ENCODE peak calls at places on chromosome 9, in nine cellular contexts. L is pancreas; W is CD8-positive, alpha-beta T cell; O is ascending aorta; P is HCT116; U is thyroid gland; C is H9; D is K562; A is CD4-positive, alpha-beta T cell. Q is an unnamed sample.

GRCh38 chr9:77562021-77562748 is 85.9 kb downstream of the GNA14 start:
- DNase-seq in A (no peak), P (no peak), C (no peak), U (no peak), W (no peak), D (no peak), L (no peak), O (no peak), Q (no peak)

GRCh38 chr9:129464972-129465833 is 155.7 kb downstream of the C9orf50 start:
- DNase-seq in A (no peak), D (no peak), P (no peak), C (no peak), L (no peak), O (no peak), U (peak; percentile 81), W (no peak), Q (peak; percentile 71)

GRCh38 chr9:102362463-102363138 is 624.2 kb upstream of the GRIN3A start:
- DNase-seq in A (no peak), P (no peak), U (no peak), O (no peak), C (peak; percentile 24), W (no peak), L (no peak), D (no peak), Q (no peak)

GRCh38 chr9:95005276-95006141 is 279.0 kb downstream of the AOPEP start:
- DNase-seq in O (no peak), C (no peak), U (peak; percentile 40), P (no peak), L (peak; percentile 69), W (no peak), D (no peak), A (no peak), Q (no peak)

GRCh38 chr9:136854113-136854841 is 2.1 kb downstream of the MAMDC4 start:
- DNase-seq in A (no peak), P (no peak), C (no peak), U (no peak), O (no peak), W (no peak), L (peak; percentile 69), D (no peak), Q (peak; percentile 54)

GRCh38 chr9:19488721-19489120 is 79.9 kb downstream of the ACER2 start:
- DNase-seq in O (no peak), C (no peak), D (no peak), W (no peak), A (no peak), P (no peak), L (no peak), U (no peak), Q (no peak)

GRCh38 chr9:129697111-129697955 is 31.9 kb downstream of the PRRX2 start:
- DNase-seq in P (no peak), W (no peak), U (peak; percentile 17), C (peak; percentile 54), D (peak; percentile 53), A (no peak), O (peak; percentile 46), L (peak; percentile 66), Q (peak; percentile 80)

GRCh38 chr9:19229725-19230355 is 653 bp upstream of the DENND4C start:
- DNase-seq in U (peak; percentile 59), A (peak; percentile 34), W (no peak), L (peak; percentile 79), P (peak; percentile 36), D (no peak), O (no peak), C (peak; percentile 76), Q (no peak)

GRCh38 chr9:124411514-124412227 is 3.6 kb downstream of the PSMB7 start:
- DNase-seq in L (no peak), P (no peak), A (no peak), O (no peak), U (no peak), C (no peak), D (no peak), W (no peak), Q (no peak)

GRCh38 chr9:4262735-4263141 is 37.1 kb downstream of the GLIS3 start:
- DNase-seq in W (no peak), O (no peak), L (no peak), D (no peak), U (no peak), A (no peak), C (no peak), P (peak; percentile 81), Q (no peak)

GRCh38 chr9:81683214-81683613 is 6.1 kb downstream of the TLE1 start:
- DNase-seq in D (no peak), A (no peak), C (no peak), O (no peak), L (no peak), U (no peak), P (no peak), W (no peak), Q (no peak)

GRCh38 chr9:2153599-2154217 is 138.6 kb downstream of the SMARCA2 start:
- DNase-seq in U (no peak), L (no peak), P (no peak), A (no peak), W (no peak), D (no peak), O (no peak), C (no peak), Q (no peak)

GRCh38 chr9:69573666-69574456 is 98.3 kb downstream of the APBA1 start:
- DNase-seq in P (no peak), W (no peak), U (no peak), D (no peak), L (no peak), C (no peak), A (no peak), O (no peak), Q (no peak)

GRCh38 chr9:37121881-37122280 is 1.5 kb downstream of the ZCCHC7 start:
- DNase-seq in D (no peak), U (no peak), A (no peak), C (no peak), W (no peak), L (no peak), O (no peak), P (no peak), Q (no peak)

GRCh38 chr9:136560586-136560985 is 14.7 kb upstream of the NOTCH1 start:
- DNase-seq in P (no peak), C (no peak), L (no peak), D (no peak), O (no peak), U (no peak), A (no peak), W (no peak), Q (no peak)

DNA sequence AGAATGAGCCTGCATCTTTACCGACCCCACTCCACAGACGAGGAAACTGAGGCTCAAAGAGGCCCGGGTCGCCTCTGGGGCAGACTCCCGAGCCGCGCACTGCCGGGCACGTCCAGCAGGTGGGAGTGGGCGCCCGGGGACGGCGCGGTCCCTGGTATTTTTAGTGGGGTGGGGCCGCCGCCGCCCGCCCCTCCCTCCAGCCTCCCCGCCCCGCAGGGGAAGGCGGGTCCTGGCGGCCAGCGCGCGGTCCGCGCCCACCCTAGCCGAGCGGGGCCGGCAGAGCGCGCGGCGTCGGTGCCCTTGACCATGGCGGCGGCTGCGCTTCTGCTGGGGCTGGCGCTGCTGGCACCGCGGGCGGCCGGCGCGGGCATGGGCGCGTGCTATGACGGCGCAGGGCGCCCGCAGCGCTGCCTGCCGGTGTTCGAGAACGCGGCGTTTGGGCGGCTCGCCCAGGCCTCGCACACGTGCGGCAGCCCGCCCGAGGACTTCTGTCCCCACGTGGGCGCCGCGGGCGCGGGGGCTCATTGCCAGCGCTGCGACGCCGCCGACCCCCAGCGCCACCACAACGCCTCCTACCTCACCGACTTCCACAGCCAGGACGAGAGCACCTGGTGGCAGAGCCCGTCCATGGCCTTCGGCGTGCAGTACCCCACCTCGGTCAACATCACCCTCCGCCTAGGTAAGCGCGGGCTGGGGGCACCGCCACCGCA is at the start of gene LAMC3:
- DNase-seq in P (no peak), U (no peak), L (no peak), C (peak; percentile 69), O (no peak), A (no peak), W (no peak), D (peak; percentile 67), Q (no peak)
- TF ChIP-seq CTCF in P (peak; percentile 50), U (no peak), L (no peak), C (peak; percentile 76), O (peak; percentile 29), A (no peak), W (no peak), D (no peak), Q (no peak)

GRCh38 chr9:15246243-15246642 is 60.8 kb downstream of the TTC39B start:
- DNase-seq in C (no peak), L (no peak), P (no peak), A (no peak), W (no peak), O (no peak), D (no peak), U (no peak), Q (no peak)
- H3K27ac ChIP-seq in C (no peak overlapping the region), L (no peak overlapping the region), P (no peak overlapping the region), A (no peak overlapping the region), W (no peak overlapping the region), O (peak overlapping the region; percentile 70), D (no peak overlapping the region), U (no peak overlapping the region), Q (no peak overlapping the region)

GRCh38 chr9:126306071-126306647 is 20.5 kb upstream of the MVB12B start:
- DNase-seq in U (no peak), D (no peak), W (no peak), L (no peak), C (no peak), O (no peak), A (no peak), P (no peak), Q (no peak)
- H3K27me3 ChIP-seq in U (no peaks in the 10 kb centered on the region), D (peaks cover 40% of the 10 kb centered on the region), W (no peaks in the 10 kb centered on the region), L (no peaks in the 10 kb centered on the region), C (no peaks in the 10 kb centered on the region), O (no peaks in the 10 kb centered on the region), A (no peaks in the 10 kb centered on the region), P (no peaks in the 10 kb centered on the region), Q (no peaks in the 10 kb centered on the region)

GRCh38 chr9:9919174-9919573 is 693.6 kb downstream of the PTPRD start:
- DNase-seq in A (no peak), C (peak; percentile 28), D (no peak), W (no peak), O (no peak), U (no peak), P (no peak), L (no peak), Q (no peak)

GRCh38 chr9:9924369-9924768 is 688.4 kb downstream of the PTPRD start:
- DNase-seq in A (no peak), W (no peak), O (no peak), D (no peak), U (no peak), L (no peak), P (no peak), C (no peak), Q (no peak)

GRCh38 chr9:9921771-9922170 is 691.0 kb downstream of the PTPRD start:
- DNase-seq in W (no peak), D (no peak), O (no peak), C (no peak), A (no peak), U (no peak), P (no peak), L (no peak), Q (no peak)

GRCh38 chr9:9917400-9917799 is 695.4 kb downstream of the PTPRD start:
- DNase-seq in U (no peak), C (no peak), O (no peak), W (no peak), P (no peak), L (no peak), D (no peak), A (no peak), Q (no peak)

DNA sequence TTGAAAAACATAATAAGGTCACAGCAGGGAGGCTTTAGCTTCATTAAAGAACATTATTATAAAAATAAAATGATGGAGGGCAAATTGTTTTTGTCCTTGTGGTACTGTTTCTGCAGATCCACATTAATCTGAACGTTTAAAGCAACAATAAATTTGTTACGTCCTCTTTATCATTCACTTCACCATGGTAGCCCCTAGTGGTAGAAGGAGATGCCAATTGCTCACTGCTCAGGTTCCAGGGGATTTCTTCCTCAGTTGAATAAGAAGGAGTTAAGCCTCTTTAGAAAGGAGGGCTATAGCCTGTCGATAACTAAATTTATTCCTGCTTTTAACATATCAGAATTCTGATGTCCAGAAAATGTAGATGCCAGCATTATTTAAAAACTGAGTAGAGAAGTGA is 692.4 kb downstream of the PTPRD start:
- DNase-seq in C (no peak), D (no peak), U (no peak), O (no peak), L (no peak), A (no peak), P (no peak), W (no peak), Q (no peak)
- TF ChIP-seq CTCF in C (peak; percentile 68), D (no peak), U (no peak), O (no peak), L (no peak), A (no peak), P (no peak), W (no peak), Q (no peak)